ENCODE peak calls at places on chromosomes 13 and 19, in five cellular contexts. L is bronchial epithelial cell, B is AG10803, G is fibroblast of lung, C is neuronal stem cell. A is an unnamed sample.

GRCh38 chr13:28573595-28574373 is 78.9 kb upstream of the FLT1 start:
- DNase-seq in L (no peak), B (no peak), G (no peak), C (no peak), A (peak)

GRCh38 chr19:31706131-31706530 is 356.9 kb upstream of the TSHZ3 start:
- DNase-seq in L (no peak), B (no peak), G (no peak), C (no peak), A (no peak)

GRCh38 chr19:39362682-39363657 is 20.7 kb downstream of the SAMD4B start:
- DNase-seq in L (peak), B (peak), G (peak), C (no peak), A (peak)

GRCh38 chr19:52520013-52520412 is 7.5 kb upstream of the ZNF808 start:
- DNase-seq in L (no peak), B (no peak), G (no peak), C (no peak), A (no peak)

GRCh38 chr13:110070511-110071120 is 236.3 kb downstream of the COL4A1 start:
- DNase-seq in L (peak), B (peak), G (peak), C (no peak), A (no peak)

GRCh38 chr19:33517922-33518321 is 3.7 kb downstream of the PEPD start:
- DNase-seq in L (no peak), B (no peak), G (no peak), C (no peak), A (no peak)

GRCh38 chr19:29665215-29665825 is at the start of gene PLEKHF1:
- DNase-seq in L (peak), B (peak), G (peak), C (peak), A (peak)

GRCh38 chr19:16266586-16266942 is 58.1 kb upstream of the KLF2 start:
- DNase-seq in L (no peak), B (no peak), G (no peak), C (no peak), A (no peak)

GRCh38 chr13:93248627-93249047 is 22.0 kb downstream of the GPC6 start:
- DNase-seq in L (no peak), B (no peak), G (peak), C (peak), A (peak)

GRCh38 chr19:6800991-6801396 is 28.5 kb downstream of the VAV1 start:
- DNase-seq in L (peak), B (peak), G (peak), C (no peak), A (no peak)

GRCh38 chr13:33678906-33679657 is 138.9 kb upstream of the RFC3 start:
- DNase-seq in L (peak), B (peak), G (peak), C (no peak), A (no peak)

GRCh38 chr13:99278199-99278598 is 20.0 kb upstream of the GPR18 start:
- DNase-seq in L (no peak), B (no peak), G (no peak), C (no peak), A (no peak)

GRCh38 chr19:41195675-41196497 is 2.9 kb downstream of the CYP2S1 start:
- DNase-seq in L (peak), B (no peak), G (peak), C (no peak), A (no peak)

GRCh38 chr19:50739132-50739746 is 16.1 kb downstream of the CLEC11A start:
- DNase-seq in L (no peak), B (no peak), G (no peak), C (no peak), A (no peak)

GRCh38 chr19:32480321-32480720 is 74.8 kb downstream of the DPY19L3 start:
- DNase-seq in L (no peak), B (no peak), G (no peak), C (no peak), A (no peak)

GRCh38 chr13:114115191-114115671 is 17.2 kb downstream of the RASA3 start:
- DNase-seq in L (peak), B (peak), G (peak), C (no peak), A (peak)

GRCh38 chr13:111251646-111252448 is 68.6 kb upstream of the TEX29 start:
- DNase-seq in L (no peak), B (peak), G (peak), C (no peak), A (no peak)

GRCh38 chr19:35828694-35829301 is 16.2 kb upstream of the PRODH2 start:
- DNase-seq in L (peak), B (peak), G (peak), C (peak), A (peak)

GRCh38 chr19:16200776-16201391 is 3.2 kb downstream of the AP1M1 start:
- DNase-seq in L (no peak), B (no peak), G (no peak), C (no peak), A (no peak)

DNA sequence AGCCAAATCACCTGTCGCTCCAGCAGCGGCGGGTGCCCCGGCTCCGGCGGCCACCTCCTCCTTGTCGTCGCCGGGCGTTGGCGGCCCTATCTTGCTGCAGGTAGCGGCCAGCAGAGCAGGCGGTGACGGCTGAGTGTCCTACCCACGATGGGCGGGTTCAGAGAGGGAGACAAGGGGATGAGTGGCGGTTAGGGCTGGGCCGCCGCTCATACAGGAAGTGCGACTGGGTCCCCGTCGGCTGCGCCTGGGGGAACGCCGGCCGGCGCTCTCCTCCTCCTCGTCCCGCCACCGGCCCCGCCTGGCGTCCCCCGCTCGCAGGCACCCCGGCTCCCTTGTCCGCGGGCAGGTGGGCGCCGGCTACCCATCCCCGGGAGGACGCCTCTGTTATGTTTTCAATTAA is 1692.0 kb downstream of the SLITRK5 start:
- DNase-seq in L (no peak), B (no peak), G (no peak), C (no peak), A (no peak)
- H3K4me3 ChIP-seq in L (no peak), B (no peak), G (no peak), C (no peak), A (no peak)

GRCh38 chr19:1239796-1240737 is 1.5 kb upstream of the ATP5F1D start:
- DNase-seq in L (peak), B (peak), G (peak), C (peak), A (peak)
- H3K4me3 ChIP-seq in L (peak), B (peak), G (peak), C (peak), A (peak)

DNA sequence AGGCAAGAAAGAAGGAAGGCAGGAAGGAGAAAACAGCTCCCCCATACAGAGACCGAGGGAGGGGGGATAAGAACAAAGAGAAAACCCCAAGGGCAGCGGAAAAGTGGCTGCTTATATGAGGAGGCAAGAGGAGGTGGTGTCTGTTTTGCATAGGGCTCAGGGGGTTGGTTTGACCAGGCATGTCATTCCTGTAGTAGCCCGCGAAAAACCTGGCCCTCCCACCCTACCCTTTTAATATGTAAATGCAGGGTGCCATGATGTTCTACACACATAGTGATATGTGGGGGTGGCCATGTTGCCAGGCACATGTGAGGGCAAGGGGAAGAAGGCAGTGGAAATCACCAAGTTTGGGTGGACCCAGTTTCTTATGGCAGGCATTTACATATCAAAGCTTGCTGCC is 203.5 kb upstream of the UBL3 start:
- DNase-seq in L (no peak), B (no peak), G (no peak), C (no peak), A (no peak)
- H3K4me3 ChIP-seq in L (no peak), B (no peak), G (no peak), C (no peak), A (no peak)

GRCh38 chr19:13209797-13210775 is 59.9 kb downstream of the IER2 start:
- DNase-seq in L (no peak), B (no peak), G (no peak), C (no peak), A (no peak)

GRCh38 chr19:13208131-13208963 is 58.1 kb downstream of the IER2 start:
- DNase-seq in L (no peak), B (peak), G (peak), C (no peak), A (peak)

GRCh38 chr19:13210941-13211340 is 60.7 kb downstream of the IER2 start:
- DNase-seq in L (no peak), B (no peak), G (no peak), C (no peak), A (no peak)

GRCh38 chr19:13207237-13208130 is 57.3 kb downstream of the IER2 start:
- DNase-seq in L (no peak), B (peak), G (no peak), C (no peak), A (no peak)

GRCh38 chr19:13208964-13209796 is 59.0 kb downstream of the IER2 start:
- DNase-seq in L (no peak), B (no peak), G (no peak), C (no peak), A (no peak)
- H3K4me3 ChIP-seq in L (no peak), B (no peak), G (no peak), C (no peak), A (peak)

DNA sequence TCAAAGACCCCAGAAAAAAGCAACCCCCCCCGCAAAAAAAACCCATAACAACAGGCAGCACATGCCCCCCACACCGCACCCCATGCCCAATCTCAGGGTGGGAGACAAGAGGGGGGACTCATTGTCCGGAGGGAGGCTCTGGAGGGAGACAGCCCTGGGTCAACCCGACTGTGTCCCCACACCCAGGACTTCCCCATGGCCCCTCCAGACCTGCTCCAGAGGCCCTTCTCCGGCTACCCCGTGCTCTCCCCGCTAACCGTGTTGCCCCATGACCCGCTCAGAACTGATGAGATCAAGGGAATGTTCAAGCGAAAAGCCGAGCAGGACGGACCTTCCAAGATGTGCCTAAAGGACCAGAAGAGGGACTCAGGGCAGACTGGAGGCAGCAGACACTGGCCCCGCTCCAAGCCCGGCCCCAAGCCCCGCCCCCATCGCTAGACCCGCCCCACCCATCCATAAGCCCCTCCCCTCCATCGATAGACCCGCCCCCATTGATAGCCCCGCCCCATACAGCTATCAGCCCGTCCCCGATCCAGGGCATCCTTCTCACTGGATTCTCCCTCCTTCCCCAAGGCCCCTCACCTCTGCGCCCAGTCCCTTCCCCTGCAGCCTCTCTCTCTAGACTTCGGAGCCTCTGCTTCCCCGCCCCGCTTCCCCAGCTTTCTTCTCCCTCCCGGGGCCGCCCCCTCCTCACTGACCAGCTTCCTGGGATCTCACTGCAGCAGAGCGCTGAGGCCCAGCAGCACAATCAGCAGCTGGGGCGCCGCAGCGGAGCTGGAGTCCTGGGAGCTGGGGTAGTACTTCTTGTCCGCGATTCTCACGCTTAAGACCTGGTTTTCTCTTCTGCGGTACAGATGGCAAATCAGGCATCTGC is 2.2 kb downstream of the BST2 start:
- DNase-seq in L (no peak), B (no peak), G (no peak), C (peak), A (no peak)
- H3K4me3 ChIP-seq in L (no peak), B (no peak), G (no peak), C (peak), A (no peak)

DNA sequence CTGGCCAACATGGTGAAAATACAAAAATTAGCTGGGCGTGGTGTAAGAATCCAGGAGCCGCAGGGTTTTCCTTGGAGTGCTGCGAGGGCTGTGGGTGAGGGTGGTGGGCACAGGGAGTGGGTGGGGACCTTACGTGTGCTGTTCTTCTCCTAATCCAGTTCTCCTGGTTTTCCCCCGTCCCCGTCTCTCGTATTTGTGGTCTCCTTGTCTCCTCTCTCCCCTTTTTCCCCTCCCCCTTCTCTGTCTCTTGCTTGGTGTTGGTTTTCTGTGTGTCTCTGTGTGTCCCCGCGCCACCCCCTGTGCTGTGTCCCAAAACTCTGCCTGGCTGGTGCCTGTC is 1.7 kb downstream of the SELENOW start:
- DNase-seq in L (no peak), B (no peak), G (no peak), C (no peak), A (no peak)
- H3K4me3 ChIP-seq in L (peak), B (peak), G (peak), C (peak), A (peak)

DNA sequence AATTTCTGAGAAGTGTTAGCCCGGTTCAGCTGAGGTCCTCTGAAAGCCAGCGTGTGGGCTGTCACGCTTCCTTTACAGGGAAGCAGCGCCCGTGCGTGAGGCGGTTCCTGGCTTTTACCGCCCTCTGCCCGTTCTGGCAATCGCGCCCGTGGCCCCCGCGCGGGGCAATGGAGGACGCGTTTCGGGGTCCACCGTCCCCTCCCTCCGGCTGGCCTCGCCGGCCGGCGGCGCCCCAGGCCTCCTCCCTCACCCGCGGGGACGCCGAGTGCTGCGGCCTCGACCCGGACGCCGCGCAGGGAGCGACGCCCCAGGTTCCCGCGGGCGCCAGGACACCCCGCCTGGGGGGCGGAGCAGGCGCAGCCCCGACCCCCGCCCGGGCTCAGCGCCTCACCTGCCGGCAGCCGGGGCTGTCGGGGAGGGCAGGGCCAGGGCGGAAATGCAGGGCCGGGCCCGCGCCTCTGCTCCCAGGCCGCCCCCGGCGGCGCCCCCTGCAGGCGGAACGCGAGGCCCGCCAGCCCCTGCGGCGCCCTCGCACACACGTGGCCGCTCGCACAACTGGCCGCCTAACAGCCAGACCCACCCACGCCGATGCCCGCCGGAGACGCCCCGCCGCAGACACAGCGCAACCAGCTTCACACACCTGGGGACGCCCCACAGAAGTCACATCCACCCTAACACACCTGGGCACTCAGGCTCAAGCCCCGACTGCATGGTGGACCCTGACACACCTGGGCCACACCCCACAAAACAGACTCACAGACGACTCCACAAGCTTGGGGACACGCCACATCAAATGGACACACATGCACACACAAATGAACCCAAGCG is at the start of gene GGACT:
- DNase-seq in L (peak), B (peak), G (peak), C (peak), A (peak)
- H3K4me3 ChIP-seq in L (peak), B (peak), G (peak), C (peak), A (peak)

GRCh38 chr19:9936151-9937000 is at the start of gene OLFM2:
- DNase-seq in L (no peak), B (no peak), G (no peak), C (peak), A (no peak)
- H3K4me3 ChIP-seq in L (peak), B (peak), G (no peak), C (peak), A (peak)